ENCODE peak calls at places on chromosome 18, in four cellular contexts. W, B, J and L are unnamed samples.

GRCh38 chr18:32333781-32334180 is 136.9 kb downstream of the GAREM1 start:
- DNase-seq in B (no peak), J (peak; percentile 20), W (no peak), L (no peak)

GRCh38 chr18:76565238-76566173 is 70.5 kb upstream of the ZNF516 start:
- DNase-seq in J (peak; percentile 98), B (peak; percentile 91), W (peak; percentile 94), L (peak; percentile 83)

GRCh38 chr18:74596959-74597661 is 560 bp upstream of the ZNF407 start:
- DNase-seq in J (peak; percentile 80), W (peak; percentile 80), B (no peak), L (no peak)

GRCh38 chr18:76524477-76524876 is 29.4 kb upstream of the ZNF516 start:
- DNase-seq in B (no peak), W (no peak), J (no peak), L (no peak)

GRCh38 chr18:22271030-22271429 is 101.6 kb downstream of the GATA6 start:
- DNase-seq in B (no peak), J (no peak), W (no peak), L (no peak)

GRCh38 chr18:11398625-11399024 is 210.8 kb upstream of the SLC35G4 start:
- DNase-seq in W (no peak), J (peak; percentile 15), B (no peak), L (no peak)

GRCh38 chr18:72672364-72673151 is 128.4 kb upstream of the CBLN2 start:
- DNase-seq in J (peak; percentile 18), W (peak; percentile 24), B (peak; percentile 8), L (peak; percentile 4)

GRCh38 chr18:51867767-51868166 is 472.2 kb upstream of the DCC start:
- DNase-seq in J (peak; percentile 17), W (peak; percentile 9), B (no peak), L (no peak)

GRCh38 chr18:59846814-59847490 is 52.8 kb upstream of the PMAIP1 start:
- DNase-seq in J (peak; percentile 53), W (peak; percentile 38), B (no peak), L (peak; percentile 24)

GRCh38 chr18:63949068-63949737 is at the start of gene HMSD:
- DNase-seq in J (peak; percentile 28), B (no peak), W (peak; percentile 47), L (no peak)

GRCh38 chr18:50192903-50193795 is 1.8 kb downstream of the MYO5B start:
- DNase-seq in J (no peak), W (no peak), B (no peak), L (no peak)

GRCh38 chr18:35352778-35353177 is 8.6 kb upstream of the ZNF24 start:
- DNase-seq in J (no peak), B (no peak), W (no peak), L (no peak)

GRCh38 chr18:12067671-12068070 is 26.0 kb upstream of the ANKRD62 start:
- DNase-seq in W (no peak), J (no peak), B (no peak), L (no peak)

GRCh38 chr18:36073676-36074075 is 6.3 kb upstream of the RPRD1A start:
- DNase-seq in J (no peak), B (no peak), W (no peak), L (no peak)

GRCh38 chr18:75029456-75029855 is 179.5 kb downstream of the PTGR3 start:
- DNase-seq in B (no peak), J (no peak), W (no peak), L (no peak)

GRCh38 chr18:76380791-76381405 is 114.1 kb downstream of the ZNF516 start:
- DNase-seq in W (no peak), J (no peak), B (no peak), L (no peak)

GRCh38 chr18:10559566-10560456 is 34.0 kb downstream of the NAPG start:
- DNase-seq in B (no peak), J (no peak), W (no peak), L (no peak)

GRCh38 chr18:35122586-35123224 is 81.5 kb downstream of the MAPRE2 start:
- DNase-seq in J (no peak), W (no peak), B (no peak), L (no peak)

GRCh38 chr18:40676676-40677075 is 1278.4 kb upstream of the PIK3C3 start:
- DNase-seq in W (peak; percentile 9), B (no peak), J (no peak), L (no peak)

GRCh38 chr18:21803495-21803894 is 62.9 kb downstream of the MIB1 start:
- DNase-seq in J (peak; percentile 55), W (peak; percentile 78), B (no peak), L (no peak)

GRCh38 chr18:28903366-28903765 is 726.4 kb upstream of the CDH2 start:
- DNase-seq in B (no peak), J (no peak), W (peak; percentile 11), L (no peak)

GRCh38 chr18:8800876-8801262 is 95.5 kb downstream of the MTCL1 start:
- DNase-seq in J (no peak), B (no peak), W (no peak), L (no peak)

GRCh38 chr18:9613550-9614400 is 584 bp downstream of the PPP4R1 start:
- DNase-seq in J (peak; percentile 41), W (peak; percentile 63), B (no peak), L (no peak)

GRCh38 chr18:31954349-31954748 is 11.4 kb upstream of the TRAPPC8 start:
- DNase-seq in W (peak; percentile 44), J (peak; percentile 19), B (no peak), L (no peak)

DNA sequence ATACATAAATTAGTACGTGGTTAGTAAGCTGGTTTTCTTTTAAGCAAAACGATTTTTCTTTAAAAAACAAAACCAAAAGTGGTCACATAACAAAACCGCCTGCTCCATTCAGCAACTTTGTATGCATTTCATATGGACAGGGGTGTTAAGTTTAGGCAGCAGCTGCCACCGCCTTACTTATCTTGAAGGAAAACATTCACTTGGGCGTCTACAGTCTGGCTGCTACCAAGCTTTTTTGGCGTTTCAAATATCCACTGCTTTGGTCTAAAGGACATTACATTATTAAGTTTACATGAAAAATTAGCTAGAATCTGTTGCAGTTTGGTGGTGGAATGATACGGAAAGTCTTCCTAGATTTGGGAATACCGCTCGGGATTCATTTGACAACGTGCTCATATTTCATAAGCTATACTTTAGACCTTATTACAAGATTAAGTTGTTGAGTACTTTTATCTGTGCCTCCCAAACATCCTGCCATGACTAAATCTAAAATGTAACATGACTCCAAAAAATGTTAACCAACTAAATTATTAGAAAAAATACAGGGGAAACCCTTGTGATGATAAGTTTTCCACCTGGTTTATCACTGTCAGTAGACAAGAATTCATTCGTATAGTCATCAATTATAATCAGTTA is 214.8 kb downstream of the NEDD4L start:
- DNase-seq in J (no peak), W (no peak), B (no peak), L (no peak)
- H3K4me3 ChIP-seq in J (no peak overlapping the region), W (no peak overlapping the region), B (no peak overlapping the region), L (no peak overlapping the region)

DNA sequence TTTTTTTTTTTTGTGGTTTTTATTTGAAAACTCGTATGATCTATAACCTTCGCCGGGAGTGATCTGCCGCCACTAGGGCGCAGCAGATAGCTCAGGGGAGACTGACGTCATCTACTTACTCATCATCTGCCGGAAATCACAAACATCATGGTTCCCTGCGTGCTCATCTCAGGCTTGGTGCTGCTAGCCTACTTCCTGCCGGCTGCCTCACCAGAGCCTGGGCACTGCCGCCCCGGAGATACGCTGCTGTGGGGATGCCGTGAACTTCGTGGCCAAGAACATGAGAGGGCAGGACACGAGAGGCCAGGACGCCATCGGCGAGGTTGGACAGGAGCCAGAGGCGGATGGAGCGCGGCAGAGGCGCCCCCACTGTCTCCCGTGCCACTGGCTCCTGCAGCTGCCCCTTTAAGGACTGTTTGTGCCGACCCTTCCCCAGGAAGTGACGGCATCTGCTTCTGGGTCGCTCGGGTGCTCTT is 68.8 kb downstream of the DOK6 start:
- DNase-seq in J (no peak), W (peak; percentile 19), B (no peak), L (peak; percentile 11)
- TF ChIP-seq CTCF in J (no peak), W (peak; percentile 21), B (no peak), L (peak; percentile 47)

DNA sequence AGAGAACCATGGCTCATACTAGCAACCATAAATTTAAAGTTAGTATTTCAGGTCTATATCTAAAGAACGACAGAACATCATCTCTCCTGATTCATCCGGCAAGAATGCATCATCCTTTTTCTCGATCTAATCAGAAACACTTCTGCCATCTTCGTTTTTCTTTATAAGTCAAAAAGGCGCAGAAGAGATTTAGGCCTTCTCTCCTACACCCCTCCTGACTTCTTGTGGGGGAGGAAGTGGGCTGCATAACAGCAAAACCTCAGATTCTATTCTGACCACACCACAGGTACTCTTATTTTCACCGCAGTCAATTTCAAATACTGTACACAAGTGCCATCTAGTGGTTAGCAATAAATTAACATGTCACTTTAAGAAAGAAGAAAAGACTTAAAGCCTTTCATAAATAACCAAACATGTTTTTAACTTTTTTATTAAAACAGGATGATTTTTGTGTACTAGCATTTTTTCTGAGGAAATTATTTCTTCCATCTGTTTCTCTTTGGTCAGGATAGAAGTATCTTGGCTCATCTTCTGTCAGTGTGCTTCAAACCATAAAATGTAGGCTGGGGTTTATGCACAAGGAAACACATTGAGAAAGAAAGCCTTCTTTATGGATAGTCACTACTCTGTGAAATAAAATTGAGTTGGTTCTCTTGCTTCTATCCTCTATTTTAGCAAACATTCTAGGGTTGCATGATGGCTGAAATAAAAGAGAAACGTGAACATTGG is 48.3 kb upstream of the PIK3C3 start:
- DNase-seq in B (peak; percentile 29), W (peak; percentile 78), J (peak; percentile 67), L (peak; percentile 25)
- H3K4me3 ChIP-seq in B (peak overlapping the region; percentile 14), W (no peak overlapping the region), J (peak overlapping the region; percentile 15), L (no peak overlapping the region)

GRCh38 chr18:53698907-53699306 is 525.6 kb downstream of the MBD2 start:
- DNase-seq in J (no peak), B (no peak), W (peak; percentile 61), L (no peak)
- TF ChIP-seq CTCF in J (no peak), B (peak; percentile 37), W (peak; percentile 60), L (peak; percentile 34)

GRCh38 chr18:62506495-62507143 is 16.2 kb upstream of the ZCCHC2 start:
- DNase-seq in J (no peak), B (no peak), W (no peak), L (no peak)
- H3K4me3 ChIP-seq in J (peak overlapping the region; percentile 49), B (peak overlapping the region; percentile 6), W (no peak overlapping the region), L (no peak overlapping the region)

GRCh38 chr18:6484659-6485058 is 69.9 kb upstream of the L3MBTL4 start:
- DNase-seq in B (no peak), W (no peak), J (no peak), L (no peak)

GRCh38 chr18:6486313-6486712 is 71.6 kb upstream of the L3MBTL4 start:
- DNase-seq in J (no peak), B (no peak), W (no peak), L (no peak)

GRCh38 chr18:6479699-6480098 is 65.0 kb upstream of the L3MBTL4 start:
- DNase-seq in J (no peak), W (no peak), B (no peak), L (no peak)

GRCh38 chr18:6478111-6478510 is 63.4 kb upstream of the L3MBTL4 start:
- DNase-seq in W (no peak), J (no peak), B (no peak), L (no peak)

GRCh38 chr18:6482198-6482977 is 67.7 kb upstream of the L3MBTL4 start:
- DNase-seq in W (peak; percentile 93), J (peak; percentile 88), B (peak; percentile 14), L (peak; percentile 20)
- TF ChIP-seq CTCF in W (peak; percentile 79), J (peak; percentile 28), B (peak; percentile 55), L (peak; percentile 66)

GRCh38 chr18:2997429-2997828 is 15.5 kb downstream of the LPIN2 start:
- DNase-seq in B (no peak), W (no peak), J (no peak), L (no peak)

GRCh38 chr18:2994190-2994589 is 18.8 kb downstream of the LPIN2 start:
- DNase-seq in J (no peak), B (no peak), W (no peak), L (no peak)

GRCh38 chr18:2998644-2999043 is 14.3 kb downstream of the LPIN2 start:
- DNase-seq in W (no peak), B (no peak), J (no peak), L (no peak)

GRCh38 chr18:2994603-2995432 is 18.1 kb downstream of the LPIN2 start:
- DNase-seq in B (no peak), J (no peak), W (no peak), L (no peak)

GRCh38 chr18:2997846-2998599 is 14.9 kb downstream of the LPIN2 start:
- DNase-seq in B (no peak), W (no peak), J (no peak), L (no peak)
- H3K4me3 ChIP-seq in B (no peak overlapping the region), W (no peak overlapping the region), J (no peak overlapping the region), L (no peak overlapping the region)